ENCODE peak calls at places on chromosomes 2 and 18, in four cellular contexts. V is activated naive CD8-positive, alpha-beta T cell treated with anti-CD3 and anti-CD28 coated beads for 36 hours; B is GM13977; R is astrocyte of the spinal cord. C is an unnamed sample.

GRCh38 chr2:112839407-112840067 is 3.0 kb upstream of the IL1B start:
- DNase-seq in V (no peak), B (no peak), R (no peak), C (no peak)

GRCh38 chr2:12701786-12702660 is 14.7 kb upstream of the TRIB2 start:
- DNase-seq in V (peak), B (no peak), R (peak), C (peak)

GRCh38 chr2:202938960-202939359 is 26.9 kb downstream of the CARF start:
- DNase-seq in V (no peak), B (no peak), R (no peak), C (no peak)

GRCh38 chr2:225177098-225177497 is 134.8 kb upstream of the DOCK10 start:
- DNase-seq in V (no peak), B (no peak), R (peak), C (peak)

GRCh38 chr2:88127888-88128653 is at the start of gene FABP1:
- DNase-seq in V (no peak), B (no peak), R (no peak), C (no peak)

GRCh38 chr2:223815186-223815883 is 22.0 kb downstream of the AP1S3 start:
- DNase-seq in V (no peak), B (no peak), R (peak), C (peak)

GRCh38 chr2:231297108-231297908 is 98.2 kb upstream of the B3GNT7 start:
- DNase-seq in V (peak), B (peak), R (peak), C (peak)

GRCh38 chr2:55136138-55136541 is 85.9 kb upstream of the RTN4 start:
- DNase-seq in V (no peak), B (no peak), R (no peak), C (no peak)

GRCh38 chr2:127256381-127256780 is 36.3 kb upstream of the CYP27C1 start:
- DNase-seq in V (no peak), B (no peak), R (no peak), C (no peak)

GRCh38 chr2:18611604-18612003 is 22.2 kb upstream of the NT5C1B start:
- DNase-seq in V (no peak), B (no peak), R (no peak), C (no peak)

GRCh38 chr2:113877651-113878594 is 12.0 kb upstream of the ACTR3 start:
- DNase-seq in V (no peak), B (no peak), R (peak), C (no peak)

GRCh38 chr2:28683100-28683706 is 68.4 kb upstream of the PPP1CB start:
- DNase-seq in V (no peak), B (no peak), R (peak), C (peak)

GRCh38 chr2:120404941-120405768 is 59.2 kb downstream of the INHBB start:
- DNase-seq in V (no peak), B (no peak), R (no peak), C (no peak)

GRCh38 chr2:161223139-161223732 is 63.0 kb downstream of the TANK start:
- DNase-seq in V (no peak), B (no peak), R (peak), C (peak)

GRCh38 chr2:21288732-21289506 is 165.2 kb downstream of the TDRD15 start:
- DNase-seq in V (no peak), B (no peak), R (no peak), C (no peak)

GRCh38 chr2:171391532-171391931 is 42.3 kb downstream of the METTL8 start:
- DNase-seq in V (no peak), B (no peak), R (no peak), C (no peak)

GRCh38 chr18:1014951-1015627 is 110.4 kb downstream of the ADCYAP1 start:
- DNase-seq in V (no peak), B (no peak), R (peak), C (no peak)

GRCh38 chr2:227127236-227127635 is 36.8 kb downstream of the COL4A4 start:
- DNase-seq in V (no peak), B (no peak), R (no peak), C (no peak)

GRCh38 chr18:7174359-7175107 is 56.4 kb upstream of the LRRC30 start:
- DNase-seq in V (no peak), B (no peak), R (no peak), C (no peak)

GRCh38 chr18:58354051-58354450 is 274.8 kb downstream of the ALPK2 start:
- DNase-seq in V (no peak), B (no peak), R (no peak), C (no peak)

GRCh38 chr2:74087696-74088095 is 60.0 kb downstream of the BOLA3 start:
- DNase-seq in V (no peak), B (no peak), R (no peak), C (no peak)

GRCh38 chr2:11698009-11698922 is 28.3 kb upstream of the NTSR2 start:
- DNase-seq in V (no peak), B (no peak), R (peak), C (no peak)

GRCh38 chr2:15763822-15764682 is 172.4 kb downstream of the DDX1 start:
- DNase-seq in V (no peak), B (no peak), R (no peak), C (no peak)

GRCh38 chr2:58667137-58667774 is 426.1 kb upstream of the FANCL start:
- DNase-seq in V (no peak), B (no peak), R (no peak), C (no peak)

GRCh38 chr2:157076526-157077161 is 180.9 kb upstream of the GALNT5 start:
- DNase-seq in V (no peak), B (no peak), R (no peak), C (no peak)

GRCh38 chr2:28407976-28408690 is 15.5 kb downstream of the FOSL2 start:
- DNase-seq in V (no peak), B (no peak), R (peak), C (no peak)

GRCh38 chr2:85712261-85712660 is 18.1 kb downstream of the GNLY start:
- DNase-seq in V (no peak), B (no peak), R (no peak), C (no peak)

GRCh38 chr18:29147944-29148343 is 971.0 kb upstream of the CDH2 start:
- DNase-seq in V (no peak), B (no peak), R (peak), C (peak)

GRCh38 chr18:31555971-31556747 is 35.5 kb upstream of the TTR start:
- DNase-seq in V (peak), B (peak), R (peak), C (peak)

GRCh38 chr2:177429688-177430325 is 37.2 kb downstream of the AGPS start:
- DNase-seq in V (no peak), B (no peak), R (peak), C (no peak)

GRCh38 chr2:73984203-73984921 is at the start of gene TET3:
- DNase-seq in V (peak), B (peak), R (no peak), C (peak)

GRCh38 chr2:102661846-102662245 is 42.5 kb downstream of the SLC9A2 start:
- DNase-seq in V (no peak), B (no peak), R (no peak), C (no peak)

GRCh38 chr2:179677148-179677688 is 184.2 kb downstream of the ZNF385B start:
- DNase-seq in V (no peak), B (peak), R (no peak), C (peak)

GRCh38 chr2:105797298-105797819 is 52.6 kb downstream of the NCK2 start:
- DNase-seq in V (peak), B (no peak), R (no peak), C (peak)

GRCh38 chr2:190909680-190910079 is 29.1 kb downstream of the GLS start:
- DNase-seq in V (no peak), B (no peak), R (no peak), C (no peak)

GRCh38 chr2:152418688-152419087 is 83.7 kb downstream of the FMNL2 start:
- DNase-seq in V (no peak), B (no peak), R (peak), C (no peak)

GRCh38 chr2:120910956-120911951 is 175.6 kb downstream of the GLI2 start:
- DNase-seq in V (no peak), B (no peak), R (no peak), C (no peak)

GRCh38 chr2:109558076-109558882 is 55.5 kb downstream of the SEPTIN10 start:
- DNase-seq in V (no peak), B (no peak), R (peak), C (peak)

GRCh38 chr2:160375802-160376469 is 117.7 kb downstream of the RBMS1 start:
- DNase-seq in V (no peak), B (no peak), R (peak), C (peak)

C was measured in A673.